ENCODE peak calls at places on chromosomes 16 and 17, in seven cellular contexts. R, V, J, U, W, Y and D are unnamed samples.

GRCh38 chr17:74543406-74543805 is 2.5 kb downstream of the CD300C start:
- DNase-seq in Y (no peak), J (no peak), V (no peak), R (no peak), W (no peak), U (no peak), D (no peak)

GRCh38 chr17:66952031-66952524 is 12.4 kb upstream of the CACNG4 start:
- DNase-seq in Y (peak; percentile 88), V (peak; percentile 97), J (peak; percentile 59), R (no peak), U (peak; percentile 96), W (no peak), D (peak; percentile 96)

GRCh38 chr17:77846531-77847085 is 111.9 kb upstream of the TNRC6C start:
- DNase-seq in J (no peak), U (no peak), W (peak; percentile 65), Y (no peak), V (no peak), R (no peak), D (no peak)

GRCh38 chr16:66562986-66563385 is 3.3 kb upstream of the CMTM1 start:
- DNase-seq in J (no peak), V (no peak), W (no peak), R (no peak), U (no peak), Y (no peak), D (no peak)

GRCh38 chr17:54968954-54969400 is 412 bp downstream of the STXBP4 start:
- DNase-seq in V (peak; percentile 56), R (no peak), W (no peak), Y (no peak), J (no peak), U (peak; percentile 48), D (peak; percentile 40)

GRCh38 chr16:35207059-35207999 is 1747.9 kb downstream of the TP53TG3F start:
- DNase-seq in W (no peak), R (no peak), U (no peak), Y (no peak), J (no peak), V (no peak), D (no peak)

GRCh38 chr17:76752006-76752405 is 14.1 kb downstream of the MFSD11 start:
- DNase-seq in J (no peak), R (no peak), U (no peak), Y (no peak), V (peak; percentile 50), W (no peak), D (no peak)

GRCh38 chr16:19417640-19418039 is at the start of gene TMC5:
- DNase-seq in R (no peak), W (no peak), U (no peak), V (no peak), Y (no peak), J (no peak), D (no peak)

GRCh38 chr17:81959362-81960129 is 1.4 kb downstream of the NOTUM start:
- DNase-seq in J (peak; percentile 34), R (peak; percentile 83), W (peak; percentile 90), V (peak; percentile 63), Y (no peak), U (peak; percentile 64), D (peak; percentile 32)

GRCh38 chr17:78759969-78760352 is 22.1 kb downstream of the CYTH1 start:
- DNase-seq in W (no peak), J (no peak), R (no peak), V (no peak), U (no peak), Y (no peak), D (no peak)